ENCODE peak calls at places on chromosomes 7 and 10, in six cellular contexts. B, R, F, W, Y and I are unnamed samples.

GRCh38 chr7:39624935-39625694 is 1.7 kb downstream of the RALA start:
- DNase-seq in B (no peak), R (no peak), F (no peak), W (no peak), Y (no peak), I (peak)

GRCh38 chr7:43199761-43200160 is 87.3 kb downstream of the HECW1 start:
- DNase-seq in B (no peak), R (no peak), F (no peak), W (no peak), Y (no peak), I (peak)

GRCh38 chr7:119665791-119666190 is 607.2 kb upstream of the KCND2 start:
- DNase-seq in B (no peak), R (no peak), F (no peak), W (no peak), Y (no peak), I (no peak)

GRCh38 chr7:150948791-150949251 is 29.3 kb downstream of the KCNH2 start:
- DNase-seq in B (no peak), R (no peak), F (no peak), W (no peak), Y (no peak), I (no peak)

GRCh38 chr10:7512487-7512886 is 101.7 kb upstream of the SFMBT2 start:
- DNase-seq in B (no peak), R (no peak), F (no peak), W (no peak), Y (peak), I (no peak)

GRCh38 chr7:90599892-90600555 is 3.9 kb downstream of the CDK14 start:
- DNase-seq in B (no peak), R (no peak), F (no peak), W (no peak), Y (no peak), I (peak)

GRCh38 chr7:83677180-83677866 is 28.4 kb upstream of the SEMA3E start:
- DNase-seq in B (no peak), R (peak), F (no peak), W (peak), Y (no peak), I (peak)

GRCh38 chr10:101762736-101763135 is 13.2 kb downstream of the FGF8 start:
- DNase-seq in B (no peak), R (no peak), F (no peak), W (no peak), Y (no peak), I (no peak)

GRCh38 chr10:18164771-18165361 is 24.6 kb downstream of the CACNB2 start:
- DNase-seq in B (no peak), R (no peak), F (no peak), W (peak), Y (no peak), I (peak)

GRCh38 chr7:47045169-47045568 is 536.7 kb downstream of the TNS3 start:
- DNase-seq in B (no peak), R (no peak), F (no peak), W (no peak), Y (no peak), I (no peak)

GRCh38 chr10:112361951-112362770 is 11.8 kb upstream of the ACSL5 start:
- DNase-seq in B (no peak), R (no peak), F (no peak), W (no peak), Y (no peak), I (peak)

GRCh38 chr10:85927952-85928677 is 438.5 kb downstream of the GRID1 start:
- DNase-seq in B (no peak), R (no peak), F (no peak), W (no peak), Y (no peak), I (no peak)

GRCh38 chr10:112634096-112634830 is 187.2 kb downstream of the VTI1A start:
- DNase-seq in B (no peak), R (no peak), F (no peak), W (no peak), Y (no peak), I (peak)

GRCh38 chr7:39085590-39086049 is 107.9 kb downstream of the POU6F2 start:
- DNase-seq in B (no peak), R (no peak), F (peak), W (peak), Y (no peak), I (peak)

GRCh38 chr10:75018233-75018632 is 93.2 kb upstream of the SAMD8 start:
- DNase-seq in B (no peak), R (no peak), F (peak), W (no peak), Y (no peak), I (no peak)

GRCh38 chr7:657565-658119 is 68.9 kb upstream of the DNAAF5 start:
- DNase-seq in B (no peak), R (no peak), F (no peak), W (peak), Y (no peak), I (peak)

GRCh38 chr7:142583424-142583823 is 165.8 kb upstream of the PRSS1 start:
- DNase-seq in B (peak), R (peak), F (peak), W (peak), Y (no peak), I (peak)

GRCh38 chr10:133455196-133455595 is 1.5 kb downstream of the SCART1 start:
- DNase-seq in B (no peak), R (no peak), F (no peak), W (no peak), Y (no peak), I (no peak)

GRCh38 chr7:36153571-36154097 is 580 bp downstream of the EEPD1 start:
- DNase-seq in B (no peak), R (no peak), F (no peak), W (no peak), Y (no peak), I (peak)

GRCh38 chr7:82234457-82235049 is 209.0 kb downstream of the CACNA2D1 start:
- DNase-seq in B (peak), R (peak), F (peak), W (peak), Y (peak), I (peak)

GRCh38 chr7:1409555-1409954 is 49.7 kb downstream of the MICALL2 start:
- DNase-seq in B (no peak), R (no peak), F (no peak), W (no peak), Y (no peak), I (no peak)

GRCh38 chr7:32803742-32804141 is 87.8 kb downstream of the KBTBD2 start:
- DNase-seq in B (no peak), R (no peak), F (no peak), W (no peak), Y (no peak), I (no peak)

GRCh38 chr7:27113991-27114866 is 11.7 kb upstream of the HOXA2 start:
- DNase-seq in B (no peak), R (no peak), F (no peak), W (peak), Y (no peak), I (peak)

GRCh38 chr7:144908943-144909556 is 73.2 kb upstream of the TPK1 start:
- DNase-seq in B (no peak), R (no peak), F (peak), W (peak), Y (no peak), I (no peak)

GRCh38 chr10:72260215-72260587 is 13.5 kb upstream of the DDIT4 start:
- DNase-seq in B (no peak), R (no peak), F (no peak), W (no peak), Y (no peak), I (no peak)

GRCh38 chr7:135712796-135713195 is 15.2 kb downstream of the SLC13A4 start:
- DNase-seq in B (no peak), R (no peak), F (no peak), W (no peak), Y (no peak), I (no peak)

GRCh38 chr7:4074994-4075393 is 607.1 kb upstream of the FOXK1 start:
- DNase-seq in B (no peak), R (peak), F (no peak), W (no peak), Y (no peak), I (no peak)

GRCh38 chr10:15381420-15381819 is 10.3 kb upstream of the FAM171A1 start:
- DNase-seq in B (no peak), R (no peak), F (no peak), W (no peak), Y (no peak), I (no peak)

GRCh38 chr7:75962607-75963382 is 31.6 kb downstream of the TMEM120A start:
- DNase-seq in B (no peak), R (no peak), F (peak), W (peak), Y (no peak), I (peak)
- TF ChIP-seq EZH2phosphoT487 in B (no peak), R (no peak), F (no peak), W (no peak), Y (no peak), I (no peak)

GRCh38 chr7:141533149-141533949 is 17.9 kb upstream of the AGK start:
- DNase-seq in B (peak), R (peak), F (peak), W (peak), Y (peak), I (peak)
- TF ChIP-seq EZH2phosphoT487 in B (no peak), R (no peak), F (no peak), W (no peak), Y (no peak), I (no peak)

GRCh38 chr10:89478085-89478738 is 57.2 kb downstream of the SLC16A12 start:
- DNase-seq in B (peak), R (no peak), F (peak), W (peak), Y (peak), I (no peak)

GRCh38 chr10:89480047-89480446 is 55.3 kb downstream of the SLC16A12 start:
- DNase-seq in B (no peak), R (no peak), F (no peak), W (no peak), Y (no peak), I (peak)

GRCh38 chr10:89476676-89477075 is 58.7 kb downstream of the SLC16A12 start:
- DNase-seq in B (no peak), R (no peak), F (no peak), W (no peak), Y (no peak), I (no peak)

GRCh38 chr10:89479255-89479654 is 56.1 kb downstream of the SLC16A12 start:
- DNase-seq in B (no peak), R (no peak), F (no peak), W (no peak), Y (no peak), I (peak)

DNA sequence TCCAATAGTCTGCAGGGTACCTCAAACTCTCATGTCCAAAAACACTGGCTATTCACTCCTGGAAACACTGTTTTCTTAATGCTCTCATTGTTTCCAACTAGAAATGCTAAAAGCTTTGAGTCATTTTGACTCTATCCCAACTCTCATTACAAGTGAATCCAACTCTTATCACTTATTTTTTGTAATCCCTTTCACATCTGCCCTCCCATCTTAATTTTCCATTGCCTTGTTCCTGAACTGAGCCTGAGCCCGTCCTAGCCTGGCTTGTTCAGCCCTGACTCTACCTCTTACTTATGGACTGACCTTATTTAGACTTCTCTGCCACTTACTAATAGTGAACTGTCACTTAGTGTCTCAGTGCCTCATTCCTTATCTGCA is 56.7 kb downstream of the SLC16A12 start:
- DNase-seq in B (no peak), R (no peak), F (no peak), W (no peak), Y (no peak), I (peak)
- TF ChIP-seq EZH2phosphoT487 in B (no peak), R (no peak), F (no peak), W (no peak), Y (no peak), I (no peak)

DNA sequence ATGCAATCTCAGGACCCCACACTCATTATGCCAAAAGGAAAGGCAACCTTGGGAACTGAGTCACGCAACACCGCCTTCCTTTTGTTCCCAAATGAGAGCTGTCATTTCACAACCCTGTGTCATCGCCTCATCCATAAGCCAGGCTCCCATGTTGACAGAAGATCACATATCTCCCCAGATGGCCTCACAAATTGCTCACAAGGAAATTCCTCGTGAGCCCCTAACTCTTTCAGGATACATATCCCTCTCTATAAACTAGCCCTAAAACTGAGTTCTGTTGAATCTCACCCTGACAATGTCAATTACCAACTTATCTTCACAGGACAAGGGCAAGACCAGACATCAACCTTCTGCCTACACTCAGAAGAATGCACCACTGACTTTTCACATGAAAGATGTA is 22.6 kb downstream of the CCDC3 start:
- DNase-seq in B (no peak), R (no peak), F (no peak), W (no peak), Y (no peak), I (no peak)
- TF ChIP-seq EZH2phosphoT487 in B (no peak), R (no peak), F (no peak), W (no peak), Y (no peak), I (no peak)